ENCODE peak calls at places on chromosome 17, in four cellular contexts. T, O, D and W are unnamed samples.

GRCh38 chr17:1972429-1973160 is 52.5 kb downstream of the RTN4RL1 start:
- DNase-seq in T (no peak), O (no peak), D (no peak), W (no peak)

GRCh38 chr17:78379134-78379497 is 667 bp downstream of the PGS1 start:
- DNase-seq in T (peak; percentile 83), O (no peak), D (no peak), W (no peak)

GRCh38 chr17:66514227-66514806 is 211.9 kb downstream of the PRKCA start:
- DNase-seq in T (no peak), O (no peak), D (no peak), W (no peak)

GRCh38 chr17:82009413-82009812 is 13.3 kb downstream of the CENPX start:
- DNase-seq in T (no peak), O (no peak), D (no peak), W (no peak)

GRCh38 chr17:36070427-36070826 is 6.4 kb downstream of the CCL18 start:
- DNase-seq in T (no peak), O (no peak), D (no peak), W (no peak)

GRCh38 chr17:17700251-17700969 is 19.2 kb downstream of the RAI1 start:
- DNase-seq in T (no peak), O (no peak), D (no peak), W (no peak)

GRCh38 chr17:5706835-5707234 is 122.5 kb upstream of the NLRP1 start:
- DNase-seq in T (peak; percentile 50), O (peak; percentile 53), D (peak; percentile 43), W (peak; percentile 45)

GRCh38 chr17:57568340-57568739 is 176.8 kb downstream of the CCDC182 start:
- DNase-seq in T (no peak), O (no peak), D (no peak), W (no peak)